ENCODE peak calls at places on chromosome 18, in nine cellular contexts. I, V, H, S, D, P, O, R and F are unnamed samples.

GRCh38 chr18:58682429-58683069 is 11.3 kb downstream of the MALT1 start:
- DNase-seq in I (no peak), V (peak), H (peak), S (peak), D (no peak), P (peak), O (peak), R (peak), F (no peak)

GRCh38 chr18:56785006-56785405 is 133.8 kb downstream of the WDR7 start:
- DNase-seq in I (no peak), V (no peak), H (no peak), S (no peak), D (peak), P (no peak), O (no peak), R (no peak), F (no peak)

GRCh38 chr18:23872701-23873550 is 141.6 kb upstream of the TTC39C start:
- DNase-seq in I (no peak), V (peak), H (no peak), S (no peak), D (no peak), P (peak), O (no peak), R (peak), F (no peak)

GRCh38 chr18:67154979-67155378 is 361.5 kb downstream of the DSEL start:
- DNase-seq in I (no peak), V (no peak), H (no peak), S (no peak), D (peak), P (no peak), O (no peak), R (no peak), F (no peak)

GRCh38 chr18:62863629-62864028 is 148.3 kb downstream of the PHLPP1 start:
- DNase-seq in I (no peak), V (no peak), H (peak), S (peak), D (no peak), P (no peak), O (no peak), R (peak), F (peak)

GRCh38 chr18:41226186-41226585 is 728.8 kb upstream of the PIK3C3 start:
- DNase-seq in I (no peak), V (no peak), H (peak), S (peak), D (no peak), P (no peak), O (no peak), R (no peak), F (no peak)

GRCh38 chr18:79934311-79935097 is 16.9 kb downstream of the SLC66A2 start:
- DNase-seq in I (no peak), V (peak), H (no peak), S (no peak), D (no peak), P (peak), O (no peak), R (no peak), F (no peak)

GRCh38 chr18:24536326-24536725 is 75.9 kb downstream of the HRH4 start:
- DNase-seq in I (no peak), V (no peak), H (no peak), S (no peak), D (no peak), P (no peak), O (no peak), R (no peak), F (no peak)

GRCh38 chr18:42429208-42429607 is 474.2 kb downstream of the PIK3C3 start:
- DNase-seq in I (no peak), V (no peak), H (no peak), S (no peak), D (peak), P (no peak), O (no peak), R (no peak), F (no peak)

GRCh38 chr18:78406743-78407455 is 572.7 kb upstream of the SALL3 start:
- DNase-seq in I (no peak), V (peak), H (no peak), S (no peak), D (no peak), P (no peak), O (peak), R (no peak), F (no peak)

GRCh38 chr18:6435731-6436130 is 21.0 kb upstream of the L3MBTL4 start:
- DNase-seq in I (no peak), V (no peak), H (no peak), S (no peak), D (no peak), P (no peak), O (no peak), R (no peak), F (no peak)

GRCh38 chr18:60053747-60054304 is 154.0 kb downstream of the PMAIP1 start:
- DNase-seq in I (no peak), V (peak), H (peak), S (peak), D (peak), P (no peak), O (peak), R (peak), F (peak)

GRCh38 chr18:29181151-29181901 is 1004.4 kb upstream of the CDH2 start:
- DNase-seq in I (no peak), V (peak), H (peak), S (peak), D (no peak), P (no peak), O (no peak), R (no peak), F (peak)

GRCh38 chr18:12409466-12409865 is 1.7 kb downstream of the PRELID3A start:
- DNase-seq in I (no peak), V (no peak), H (no peak), S (peak), D (no peak), P (no peak), O (no peak), R (no peak), F (no peak)

GRCh38 chr18:13889661-13890060 is 25.7 kb downstream of the MC2R start:
- DNase-seq in I (no peak), V (peak), H (no peak), S (no peak), D (no peak), P (no peak), O (no peak), R (no peak), F (no peak)

GRCh38 chr18:10526211-10526949 is 553 bp downstream of the NAPG start:
- DNase-seq in I (no peak), V (peak), H (peak), S (no peak), D (peak), P (peak), O (no peak), R (no peak), F (no peak)

GRCh38 chr18:25016181-25016580 is 335.8 kb downstream of the ZNF521 start:
- DNase-seq in I (no peak), V (no peak), H (no peak), S (no peak), D (no peak), P (no peak), O (no peak), R (no peak), F (no peak)

GRCh38 chr18:9772847-9773677 is 65.0 kb downstream of the RAB31 start:
- DNase-seq in I (no peak), V (no peak), H (no peak), S (no peak), D (peak), P (no peak), O (no peak), R (no peak), F (no peak)

GRCh38 chr18:79309572-79310278 is 86.0 kb upstream of the NFATC1 start:
- DNase-seq in I (no peak), V (no peak), H (no peak), S (peak), D (no peak), P (no peak), O (no peak), R (no peak), F (no peak)

GRCh38 chr18:79218605-79219195 is 149.5 kb downstream of the ATP9B start:
- DNase-seq in I (no peak), V (no peak), H (no peak), S (no peak), D (no peak), P (no peak), O (no peak), R (no peak), F (no peak)

GRCh38 chr18:80171190-80171872 is 62.3 kb downstream of the ADNP2 start:
- DNase-seq in I (peak), V (peak), H (no peak), S (peak), D (peak), P (peak), O (no peak), R (no peak), F (peak)

GRCh38 chr18:34600118-34600517 is 110.0 kb upstream of the DTNA start:
- DNase-seq in I (no peak), V (no peak), H (no peak), S (peak), D (no peak), P (no peak), O (no peak), R (no peak), F (no peak)

GRCh38 chr18:58484989-58485962 is 143.6 kb downstream of the ALPK2 start:
- DNase-seq in I (no peak), V (peak), H (no peak), S (peak), D (peak), P (no peak), O (no peak), R (no peak), F (no peak)

GRCh38 chr18:5879479-5879882 is 15.8 kb downstream of the TMEM200C start:
- DNase-seq in I (no peak), V (peak), H (peak), S (peak), D (peak), P (no peak), O (no peak), R (no peak), F (peak)

GRCh38 chr18:67342159-67342558 is 174.4 kb downstream of the DSEL start:
- DNase-seq in I (no peak), V (no peak), H (no peak), S (no peak), D (no peak), P (no peak), O (no peak), R (no peak), F (no peak)

GRCh38 chr18:67104700-67105284 is 411.7 kb downstream of the DSEL start:
- DNase-seq in I (peak), V (peak), H (peak), S (peak), D (peak), P (no peak), O (peak), R (no peak), F (peak)

GRCh38 chr18:23805898-23806297 is 116.6 kb downstream of the LAMA3 start:
- DNase-seq in I (no peak), V (no peak), H (peak), S (peak), D (no peak), P (no peak), O (no peak), R (no peak), F (no peak)

GRCh38 chr18:5542393-5543035 is 1.3 kb downstream of the EPB41L3 start:
- DNase-seq in I (no peak), V (peak), H (no peak), S (peak), D (peak), P (peak), O (no peak), R (no peak), F (no peak)

GRCh38 chr18:56984731-56985130 is 162.2 kb upstream of the BOD1L2 start:
- DNase-seq in I (no peak), V (no peak), H (no peak), S (no peak), D (no peak), P (no peak), O (no peak), R (no peak), F (no peak)

GRCh38 chr18:9862686-9863085 is 23.1 kb upstream of the TXNDC2 start:
- DNase-seq in I (no peak), V (no peak), H (no peak), S (no peak), D (no peak), P (no peak), O (no peak), R (no peak), F (no peak)

GRCh38 chr18:6256521-6256920 is 158.2 kb downstream of the L3MBTL4 start:
- DNase-seq in I (no peak), V (no peak), H (no peak), S (no peak), D (no peak), P (no peak), O (no peak), R (no peak), F (no peak)

GRCh38 chr18:7415081-7415894 is 151.8 kb upstream of the PTPRM start:
- DNase-seq in I (no peak), V (peak), H (peak), S (no peak), D (no peak), P (no peak), O (no peak), R (no peak), F (no peak)

GRCh38 chr18:8806105-8806797 is 100.9 kb downstream of the MTCL1 start:
- DNase-seq in I (no peak), V (no peak), H (no peak), S (no peak), D (no peak), P (no peak), O (no peak), R (no peak), F (no peak)

GRCh38 chr18:13513015-13513414 is 213.3 kb downstream of the FAM210A start:
- DNase-seq in I (no peak), V (no peak), H (no peak), S (peak), D (peak), P (no peak), O (no peak), R (no peak), F (no peak)

GRCh38 chr18:10205136-10205535 is 249.3 kb upstream of the APCDD1 start:
- DNase-seq in I (no peak), V (no peak), H (no peak), S (peak), D (no peak), P (no peak), O (no peak), R (no peak), F (no peak)

GRCh38 chr18:812123-812672 is at the start of gene YES1:
- DNase-seq in I (peak), V (peak), H (peak), S (peak), D (peak), P (peak), O (no peak), R (peak), F (peak)

GRCh38 chr18:26185267-26185666 is 41.0 kb upstream of the TAF4B start:
- DNase-seq in I (no peak), V (no peak), H (no peak), S (no peak), D (no peak), P (no peak), O (peak), R (peak), F (no peak)

GRCh38 chr18:37282386-37283037 is 283.1 kb downstream of the CELF4 start:
- DNase-seq in I (no peak), V (no peak), H (no peak), S (no peak), D (peak), P (no peak), O (no peak), R (no peak), F (no peak)
- TF ChIP-seq CTCF in I (no peak), V (peak), H (peak), S (peak), D (peak), P (peak), O (peak), R (peak), F (peak)

GRCh38 chr18:75044296-75044695 is 164.6 kb downstream of the PTGR3 start:
- DNase-seq in I (no peak), V (no peak), H (no peak), S (no peak), D (no peak), P (no peak), O (no peak), R (no peak), F (no peak)

GRCh38 chr18:75045249-75045648 is 163.7 kb downstream of the PTGR3 start:
- DNase-seq in I (no peak), V (no peak), H (no peak), S (no peak), D (no peak), P (no peak), O (no peak), R (no peak), F (no peak)

GRCh38 chr18:75044791-75045190 is 164.1 kb downstream of the PTGR3 start:
- DNase-seq in I (no peak), V (no peak), H (no peak), S (no peak), D (no peak), P (no peak), O (no peak), R (no peak), F (no peak)

GRCh38 chr18:75043478-75043877 is 165.5 kb downstream of the PTGR3 start:
- DNase-seq in I (no peak), V (no peak), H (no peak), S (no peak), D (no peak), P (no peak), O (peak), R (no peak), F (no peak)

DNA sequence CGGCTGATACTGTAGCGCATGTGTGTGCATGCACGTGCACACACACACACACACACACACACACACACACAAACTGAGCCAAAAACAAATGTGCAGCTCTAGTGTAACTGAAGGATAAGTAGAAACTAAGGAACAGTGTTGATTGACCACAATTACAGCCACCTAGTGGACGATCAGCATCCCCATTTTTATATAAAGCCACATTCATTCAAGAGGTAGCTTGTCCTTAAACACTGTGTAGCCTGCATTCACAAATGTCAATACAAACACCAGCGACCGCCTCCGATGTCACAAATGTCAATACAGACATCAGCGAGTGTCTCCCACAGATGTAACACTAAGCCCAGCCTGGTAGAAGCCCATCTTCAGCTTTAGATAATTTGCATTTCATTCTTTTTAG is 167.4 kb downstream of the PTGR3 start:
- DNase-seq in I (no peak), V (no peak), H (peak), S (peak), D (no peak), P (no peak), O (no peak), R (peak), F (peak)
- TF ChIP-seq CTCF in I (peak), V (no peak), H (peak), S (peak), D (peak), P (peak), O (peak), R (peak), F (peak)

GRCh38 chr18:47531759-47532158 is 280.3 kb upstream of the SKOR2 start:
- DNase-seq in I (no peak), V (no peak), H (no peak), S (no peak), D (peak), P (no peak), O (no peak), R (no peak), F (no peak)
- TF ChIP-seq CTCF in I (no peak), V (no peak), H (no peak), S (no peak), D (peak), P (no peak), O (peak), R (peak), F (no peak)

DNA sequence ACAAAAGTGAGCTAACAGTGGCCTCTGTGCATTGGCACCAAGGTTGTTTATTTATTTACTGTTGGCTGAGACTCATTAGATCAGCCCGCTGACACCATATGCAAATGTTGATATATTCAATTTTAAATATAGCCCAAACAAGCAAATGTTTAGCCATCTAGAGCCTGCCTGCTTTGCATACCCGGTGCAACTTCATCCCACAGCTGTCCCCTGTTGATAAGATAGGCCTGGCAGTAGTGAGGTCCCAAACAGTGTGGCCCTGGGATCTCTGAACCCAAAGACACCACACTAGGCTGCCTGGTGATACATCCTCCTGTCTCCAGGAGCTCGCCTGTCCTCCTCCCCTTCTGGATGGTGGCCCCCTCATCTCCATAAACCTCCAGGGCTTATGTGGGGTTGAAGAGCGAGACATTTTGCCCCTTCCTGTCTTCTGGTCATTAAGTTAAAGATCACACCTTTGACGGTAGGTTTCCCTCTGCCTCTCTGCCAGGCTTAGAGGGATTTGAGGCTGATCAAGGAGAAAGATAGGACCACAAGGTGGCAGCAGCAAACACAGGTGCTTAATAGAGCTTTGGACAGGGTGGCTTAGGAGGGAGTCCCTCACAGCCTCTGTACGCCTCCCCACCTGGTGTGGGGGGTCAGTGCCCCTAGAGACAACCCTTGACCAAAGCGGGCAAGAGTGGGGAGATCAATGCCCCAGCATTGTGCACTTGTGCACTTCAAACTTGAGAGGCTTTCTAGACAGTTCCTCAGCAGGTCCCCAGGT is 23.7 kb upstream of the MYO5B start:
- DNase-seq in I (no peak), V (peak), H (peak), S (peak), D (peak), P (no peak), O (peak), R (peak), F (no peak)
- TF ChIP-seq CTCF in I (no peak), V (peak), H (peak), S (peak), D (peak), P (peak), O (peak), R (peak), F (peak)

DNA sequence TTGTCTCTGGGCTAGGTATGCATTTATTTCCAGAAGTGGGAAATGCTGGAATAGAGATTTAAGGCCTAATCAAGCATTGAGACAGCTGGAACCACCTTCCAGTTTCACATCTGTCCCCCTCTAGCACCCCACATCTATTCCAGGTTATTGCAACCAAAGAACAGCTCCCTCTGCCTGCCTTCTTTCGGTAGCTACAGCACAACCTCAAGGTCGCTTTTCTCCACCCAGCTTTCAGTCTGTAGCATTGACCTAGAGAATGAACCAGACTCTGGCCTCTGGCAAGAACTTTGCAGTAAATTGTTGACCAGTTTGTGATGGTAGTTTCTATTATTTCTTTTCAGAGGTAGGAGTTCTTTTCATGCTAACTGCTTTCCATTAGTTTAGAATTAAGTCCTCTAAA is 484.2 kb downstream of the DLGAP1 start:
- DNase-seq in I (no peak), V (peak), H (no peak), S (no peak), D (no peak), P (no peak), O (no peak), R (no peak), F (peak)
- TF ChIP-seq CTCF in I (no peak), V (peak), H (peak), S (no peak), D (peak), P (peak), O (no peak), R (peak), F (peak)